ENCODE peak calls at places on chromosomes 4 and X, in four cellular contexts. N is upper lobe of left lung, U is AG09309, D is AG10803. O is an unnamed sample.

GRCh38 chrX:103878466-103879151 is 46.6 kb upstream of the RAB9B start:
- DNase-seq in N (no peak), U (peak; percentile 4), D (peak; percentile 79), O (no peak)

GRCh38 chr4:79638735-79639134 is 230.7 kb upstream of the GK2 start:
- DNase-seq in N (no peak), U (no peak), D (no peak), O (no peak)

GRCh38 chr4:25823632-25824031 is 39.2 kb downstream of the SEL1L3 start:
- DNase-seq in N (no peak), U (no peak), D (no peak), O (no peak)

GRCh38 chrX:15971696-15972095 is 117.1 kb upstream of the AP1S2 start:
- DNase-seq in N (no peak), U (no peak), D (no peak), O (no peak)

GRCh38 chr4:23320881-23321612 is 568.8 kb downstream of the PPARGC1A start:
- DNase-seq in N (no peak), U (no peak), D (no peak), O (no peak)

GRCh38 chrX:151153086-151153485 is 23.3 kb upstream of the GPR50 start:
- DNase-seq in N (no peak), U (peak; percentile 13), D (peak; percentile 12), O (no peak)

GRCh38 chr4:81199831-81200230 is 15.2 kb downstream of the PRKG2 start:
- DNase-seq in N (no peak), U (no peak), D (no peak), O (no peak)

GRCh38 chrX:41518841-41519220 is 71.7 kb downstream of the NYX start:
- DNase-seq in N (no peak), U (no peak), D (no peak), O (no peak)

GRCh38 chr4:22573198-22573597 is 57.3 kb upstream of the ADGRA3 start:
- DNase-seq in N (peak; percentile 31), U (no peak), D (no peak), O (no peak)

GRCh38 chrX:133984857-133985163 is 584 bp downstream of the GPC3 start:
- DNase-seq in N (no peak), U (no peak), D (no peak), O (no peak)

GRCh38 chrX:12910424-12910823 is 4.0 kb downstream of the TLR8 start:
- DNase-seq in N (no peak), U (no peak), D (no peak), O (no peak)

GRCh38 chr4:14334166-14334565 is 668.1 kb upstream of the CPEB2 start:
- DNase-seq in N (no peak), U (no peak), D (no peak), O (no peak)

GRCh38 chr4:181822005-181822375 is 421.2 kb upstream of the TENM3 start:
- DNase-seq in N (no peak), U (no peak), D (no peak), O (no peak)

GRCh38 chr4:170139764-170140163 is 50.0 kb upstream of the AADAT start:
- DNase-seq in N (no peak), U (no peak), D (peak; percentile 37), O (no peak)

DNA sequence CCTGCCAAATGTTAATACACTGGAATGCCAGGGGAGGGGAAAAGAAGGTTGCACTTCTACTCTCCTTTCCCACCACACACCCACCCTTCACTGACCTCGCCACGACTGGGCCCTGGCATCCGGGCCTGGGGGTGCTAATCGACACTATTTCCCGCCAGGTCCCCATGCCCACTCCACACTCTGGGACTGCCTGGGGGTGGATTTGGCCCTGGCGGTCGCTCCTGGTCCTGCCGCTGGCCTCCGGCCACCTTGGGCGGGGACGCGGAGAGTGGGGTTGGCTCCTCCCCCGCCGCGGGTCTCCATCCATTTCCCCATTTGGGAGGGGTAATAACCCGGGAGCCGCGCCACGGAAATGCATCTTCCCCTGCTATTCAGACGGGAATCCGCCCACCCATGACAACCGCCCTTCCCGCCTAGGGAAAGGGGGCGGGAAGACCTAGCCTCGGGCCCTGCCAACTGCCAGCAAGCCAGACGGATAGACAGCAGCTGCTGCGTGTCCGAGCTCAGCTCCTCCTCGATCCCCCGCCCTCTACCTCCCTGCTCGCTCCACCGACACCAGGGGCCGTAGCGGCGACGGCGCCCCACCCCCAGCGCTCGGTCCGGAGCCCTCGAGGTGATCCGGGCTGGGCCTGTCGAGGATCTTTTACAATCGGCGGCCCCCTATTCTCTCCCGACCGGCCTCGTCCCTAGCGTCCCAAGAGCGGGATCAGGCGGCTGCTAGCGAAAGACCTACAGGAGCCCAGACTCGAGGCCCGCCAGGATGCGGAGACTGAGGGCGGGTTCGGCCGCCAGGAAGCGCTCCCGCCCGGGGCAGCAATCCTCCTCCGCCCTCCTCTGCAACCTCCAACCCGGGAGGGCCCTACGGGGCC is 78.0 kb downstream of the RLIM start:
- DNase-seq in N (peak; percentile 82), U (no peak), D (peak; percentile 73), O (peak; percentile 45)
- TF ChIP-seq CTCF in N (peak; percentile 75), U (peak; percentile 28), D (peak; percentile 39), O (peak; percentile 53)

DNA sequence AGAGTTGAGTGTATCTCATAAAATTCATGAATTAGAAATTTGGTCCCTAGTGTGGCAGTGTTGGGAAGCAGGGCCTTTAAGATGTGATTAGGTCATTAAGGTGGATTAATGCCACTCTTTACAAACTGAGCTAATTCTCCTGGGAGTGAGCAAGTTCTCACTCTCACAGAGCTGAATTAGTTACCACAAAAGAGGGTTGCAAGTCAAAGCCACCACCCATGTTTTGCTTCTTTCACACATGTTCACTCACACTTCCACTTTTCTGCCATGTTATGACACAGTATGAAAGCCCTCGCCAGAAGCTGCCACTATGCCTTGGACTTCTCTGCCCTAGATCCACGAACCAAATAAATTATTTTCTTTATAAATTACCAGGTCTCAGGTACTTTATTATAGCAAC is 332.1 kb downstream of the ARAP2 start:
- DNase-seq in N (no peak), U (no peak), D (no peak), O (no peak)
- TF ChIP-seq CTCF in N (no peak), U (no peak), D (no peak), O (no peak)

DNA sequence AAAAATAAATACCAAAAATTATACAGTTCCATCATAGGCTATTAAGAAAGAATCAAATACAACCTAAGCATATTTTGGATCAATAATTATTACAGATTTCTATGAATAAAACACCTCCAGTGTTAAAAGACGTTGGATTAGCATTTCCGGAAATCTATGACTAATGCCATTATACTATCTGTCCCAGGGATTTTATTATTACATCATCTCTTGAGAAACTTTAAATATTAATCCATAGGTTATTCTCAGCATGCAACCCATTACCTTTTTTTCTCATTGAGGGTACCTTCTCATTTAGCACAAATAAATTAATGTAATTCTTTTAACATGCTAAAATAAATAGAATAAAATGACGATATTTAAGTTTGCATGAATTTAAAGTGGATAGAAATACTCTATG is 44.6 kb downstream of the CXorf58 start:
- DNase-seq in N (no peak), U (no peak), D (no peak), O (no peak)
- TF ChIP-seq CTCF in N (no peak), U (no peak), D (no peak), O (no peak)

GRCh38 chr4:2331043-2331420 is 69.1 kb upstream of the MXD4 start:
- DNase-seq in N (no peak), U (no peak), D (no peak), O (no peak)

GRCh38 chr4:2332976-2333319 is 71.0 kb upstream of the MXD4 start:
- DNase-seq in N (no peak), U (no peak), D (no peak), O (no peak)

GRCh38 chr4:2333356-2333841 is 71.5 kb upstream of the MXD4 start:
- DNase-seq in N (peak; percentile 80), U (no peak), D (no peak), O (no peak)

GRCh38 chr4:2331519-2332200 is 69.8 kb upstream of the MXD4 start:
- DNase-seq in N (no peak), U (no peak), D (no peak), O (no peak)

DNA sequence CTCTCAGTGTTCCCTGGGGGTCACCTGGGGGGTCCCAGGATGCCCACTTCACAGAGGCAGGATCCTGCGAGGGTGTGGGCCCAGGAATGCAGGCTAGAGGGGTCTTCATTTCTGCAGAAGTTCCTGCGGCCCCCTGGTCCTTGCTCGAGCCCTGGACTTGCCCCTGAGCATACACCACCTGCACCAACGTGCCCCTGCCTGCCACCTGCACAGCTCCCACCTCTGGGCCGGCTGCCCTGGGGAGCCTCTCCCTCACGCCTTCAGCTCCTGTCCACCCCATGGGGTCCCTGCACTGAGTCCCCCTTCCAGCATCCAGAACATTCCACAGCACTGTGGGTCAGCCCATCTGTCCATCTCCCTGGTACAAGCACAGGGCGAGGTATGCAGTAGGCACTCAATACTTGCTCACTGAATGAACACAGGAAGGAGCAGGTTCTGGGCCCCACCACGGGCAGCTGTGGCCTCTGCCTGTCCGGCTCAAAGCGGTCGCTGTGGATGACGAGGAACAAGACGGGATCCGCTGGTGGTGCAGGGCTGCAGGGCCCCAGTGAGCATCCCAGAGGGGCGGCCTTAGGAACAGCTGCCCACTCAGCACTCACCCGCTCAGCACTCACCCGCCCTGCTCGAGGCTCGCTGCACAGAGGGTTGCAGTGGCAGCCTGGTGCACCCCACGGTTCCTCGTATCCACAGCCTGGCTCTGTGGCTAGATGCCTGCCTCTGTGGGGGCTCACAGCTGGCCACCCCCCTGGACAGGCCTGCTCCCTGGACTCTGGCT is 70.5 kb upstream of the MXD4 start:
- DNase-seq in N (no peak), U (no peak), D (no peak), O (no peak)
- TF ChIP-seq CTCF in N (no peak), U (no peak), D (no peak), O (no peak)

GRCh38 chr4:82382756-82383155 is 9.0 kb upstream of the HNRNPD start:
- DNase-seq in N (no peak), U (no peak), D (no peak), O (no peak)

GRCh38 chr4:82388405-82388804 is 14.6 kb upstream of the HNRNPD start:
- DNase-seq in N (no peak), U (no peak), D (no peak), O (no peak)
- TF ChIP-seq CTCF in N (no peak), U (no peak), D (no peak), O (no peak)

GRCh38 chr4:48481581-48481980 is 1.6 kb upstream of the SLC10A4 start:
- DNase-seq in N (no peak), U (no peak), D (no peak), O (no peak)

GRCh38 chr4:48472794-48473193 is 10.3 kb upstream of the SLC10A4 start:
- DNase-seq in N (no peak), U (no peak), D (no peak), O (no peak)

GRCh38 chr4:48475770-48476169 is 7.4 kb upstream of the SLC10A4 start:
- DNase-seq in N (no peak), U (no peak), D (no peak), O (no peak)

GRCh38 chr4:48483006-48483776 is at the start of gene SLC10A4:
- DNase-seq in N (no peak), U (no peak), D (no peak), O (peak; percentile 32)

DNA sequence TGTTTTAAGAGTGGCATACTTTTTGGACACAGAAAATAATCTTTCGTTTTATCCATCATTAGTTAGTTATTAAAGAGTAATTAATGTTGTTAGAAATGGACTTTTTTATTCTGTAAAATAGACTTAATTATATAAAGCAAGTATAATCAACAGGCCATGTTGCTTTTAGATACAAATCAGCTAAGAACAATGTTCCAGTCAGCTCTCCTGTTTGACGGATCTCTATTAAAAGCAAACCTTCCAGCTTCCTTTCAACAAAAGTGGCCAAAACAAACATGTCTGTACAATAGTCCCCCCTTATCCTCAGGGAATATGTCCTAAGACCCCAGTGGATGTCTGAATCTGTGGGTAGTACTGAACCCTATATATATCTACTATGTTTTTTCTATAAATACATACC is 4.9 kb upstream of the SLC10A4 start:
- DNase-seq in N (no peak), U (no peak), D (no peak), O (no peak)
- TF ChIP-seq CTCF in N (no peak), U (no peak), D (no peak), O (no peak)

GRCh38 chrX:153499258-153499657 is 4.5 kb downstream of the BGN start:
- DNase-seq in N (no peak), U (no peak), D (no peak), O (no peak)
- TF ChIP-seq CTCF in N (no peak), U (no peak), D (no peak), O (no peak)